ENCODE peak calls at places on chromosome 13, in four cellular contexts. C is GM12891, E is GM12878, R is K562. A is an unnamed sample.
A peak's percentile ranks its signal among the peaks of the same experiment; 100 is the strongest.

GRCh38 chr13:40060318-40061007 is 405.0 kb downstream of the COG6 start:
- DNase-seq in C (no peak), E (peak; percentile 97), R (no peak), A (no peak)

GRCh38 chr13:114279146-114279545 is 2.3 kb upstream of the UPF3A start:
- DNase-seq in C (no peak), E (no peak), R (peak; percentile 47), A (no peak)

GRCh38 chr13:30071890-30072817 is 221.7 kb upstream of the UBL3 start:
- DNase-seq in C (no peak), E (no peak), R (no peak), A (no peak)

GRCh38 chr13:21060063-21060826 is 1.1 kb downstream of the LATS2 start:
- DNase-seq in C (peak; percentile 42), E (no peak), R (no peak), A (no peak)

GRCh38 chr13:80931118-80931517 is 590.2 kb upstream of the SPRY2 start:
- DNase-seq in C (no peak), E (no peak), R (no peak), A (no peak)

GRCh38 chr13:110109910-110110309 is 197.0 kb downstream of the COL4A1 start:
- DNase-seq in C (no peak), E (no peak), R (no peak), A (no peak)

GRCh38 chr13:30157616-30157993 is 149.7 kb downstream of the KATNAL1 start:
- DNase-seq in C (no peak), E (peak; percentile 65), R (no peak), A (no peak)

GRCh38 chr13:100209857-100210580 is 121.1 kb downstream of the PCCA start:
- DNase-seq in C (no peak), E (no peak), R (no peak), A (no peak)

GRCh38 chr13:41694902-41695301 is 237.6 kb downstream of the RGCC start:
- DNase-seq in C (peak; percentile 5), E (peak; percentile 7), R (peak; percentile 9), A (no peak)

GRCh38 chr13:47897411-47898050 is 103.5 kb downstream of the SUCLA2 start:
- DNase-seq in C (no peak), E (no peak), R (no peak), A (no peak)

GRCh38 chr13:50389726-50390125 is 374.5 kb downstream of the KCNRG start:
- DNase-seq in C (no peak), E (no peak), R (no peak), A (no peak)

GRCh38 chr13:33213797-33214196 is 71.8 kb downstream of the STARD13 start:
- DNase-seq in C (no peak), E (no peak), R (no peak), A (no peak)

GRCh38 chr13:20495087-20496023 is 30.3 kb downstream of the CRYL1 start:
- DNase-seq in C (peak; percentile 35), E (peak; percentile 40), R (peak; percentile 50), A (peak; percentile 77)

GRCh38 chr13:42807866-42808265 is 26.5 kb downstream of the FAM216B start:
- DNase-seq in C (no peak), E (no peak), R (no peak), A (no peak)

GRCh38 chr13:19766637-19767036 is 16.1 kb downstream of the PSPC1 start:
- DNase-seq in C (no peak), E (no peak), R (no peak), A (no peak)

GRCh38 chr13:39855236-39855635 is 199.8 kb downstream of the COG6 start:
- DNase-seq in C (no peak), E (no peak), R (no peak), A (no peak)

GRCh38 chr13:22948421-22948820 is 232.4 kb upstream of the SGCG start:
- DNase-seq in C (no peak), E (no peak), R (no peak), A (no peak)

GRCh38 chr13:51780099-51780498 is 23.9 kb downstream of the DHRS12 start:
- DNase-seq in C (no peak), E (no peak), R (no peak), A (no peak)

DNA sequence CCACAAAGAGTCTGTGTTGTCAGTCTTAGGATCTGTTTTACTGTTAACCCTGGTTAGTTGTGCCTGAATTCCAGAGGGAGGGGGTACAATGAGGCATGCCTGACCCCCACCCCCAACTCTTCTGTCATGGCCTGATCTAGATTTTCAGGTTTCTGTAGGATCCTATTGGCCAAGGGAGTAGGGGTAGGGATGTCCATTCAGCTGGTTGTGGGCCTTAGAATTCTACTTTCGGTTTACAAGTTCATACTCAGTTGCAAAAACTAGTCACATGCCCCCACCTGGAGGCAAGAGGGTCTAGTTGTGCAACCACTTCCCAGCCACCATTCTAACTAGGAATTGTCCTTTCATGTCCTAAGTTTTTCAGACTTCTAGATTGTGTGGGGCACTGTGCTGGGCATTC is 94.3 kb upstream of the MBNL2 start:
- DNase-seq in C (no peak), E (no peak), R (no peak), A (no peak)
- TF ChIP-seq SPI1 in C (no peak), E (no peak), R (no peak), A (no peak)

DNA sequence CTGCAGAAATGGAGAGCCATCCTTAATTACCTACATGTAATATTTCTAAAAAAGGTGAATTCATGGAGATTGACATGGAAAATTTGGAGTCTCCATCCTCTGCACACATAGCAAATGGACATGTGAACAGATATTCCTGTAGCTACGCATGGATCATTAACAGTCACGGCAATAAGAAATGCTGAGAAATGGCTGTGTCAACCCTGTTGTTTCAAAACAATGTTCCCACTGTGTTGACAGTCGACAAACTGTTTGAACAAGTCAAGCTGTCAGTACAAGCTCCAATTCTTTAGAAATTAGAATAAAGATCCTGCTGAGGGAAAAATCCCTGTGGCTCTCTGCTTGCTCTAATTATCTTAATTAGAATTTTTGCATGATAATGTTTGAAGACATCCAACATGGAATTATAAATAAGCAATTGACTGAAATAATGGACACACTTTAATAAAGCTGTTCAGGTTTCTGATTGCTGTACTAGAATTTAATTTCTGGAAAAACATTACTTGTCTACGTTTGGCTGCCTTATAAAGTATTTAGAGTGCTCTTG is 37.9 kb upstream of the CPB2 start:
- DNase-seq in C (no peak), E (no peak), R (no peak), A (no peak)
- TF ChIP-seq SPI1 in C (no peak), E (no peak), R (no peak), A (no peak)

GRCh38 chr13:85665286-85665685 is 133.9 kb downstream of the SLITRK6 start:
- DNase-seq in C (no peak), E (no peak), R (no peak), A (no peak)

GRCh38 chr13:85661639-85662038 is 137.6 kb downstream of the SLITRK6 start:
- DNase-seq in C (no peak), E (no peak), R (no peak), A (no peak)

DNA sequence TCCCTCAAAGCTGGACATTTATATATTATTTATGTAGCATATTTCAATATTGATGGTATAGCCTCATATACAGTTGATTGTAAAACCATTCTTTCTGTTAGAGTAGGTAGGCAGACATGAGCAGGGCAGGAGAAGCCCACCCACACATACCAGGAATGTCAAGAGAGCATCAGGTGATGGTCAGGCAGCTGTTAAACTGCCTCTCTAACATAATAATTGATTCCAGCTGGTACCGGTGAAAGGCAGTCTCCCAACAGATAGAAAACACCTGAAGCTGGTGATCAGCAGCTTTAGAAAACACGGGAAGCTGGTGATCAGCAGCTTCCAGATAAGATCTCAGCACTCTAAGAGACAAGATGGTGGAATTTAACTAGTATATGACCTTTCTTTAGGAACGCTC is 132.9 kb downstream of the SLITRK6 start:
- DNase-seq in C (no peak), E (no peak), R (no peak), A (no peak)
- TF ChIP-seq SPI1 in C (no peak), E (no peak), R (no peak), A (no peak)

GRCh38 chr13:98405107-98405571 is 171.8 kb downstream of the STK24 start:
- DNase-seq in C (no peak), E (no peak), R (no peak), A (no peak)
- TF ChIP-seq SPI1 in C (no peak), E (no peak), R (no peak), A (no peak)

GRCh38 chr13:111897846-111898215 is 169.1 kb upstream of the SOX1 start:
- DNase-seq in C (no peak), E (no peak), R (no peak), A (no peak)

GRCh38 chr13:111897178-111897845 is 169.6 kb upstream of the SOX1 start:
- DNase-seq in C (no peak), E (no peak), R (no peak), A (no peak)

GRCh38 chr13:111899714-111900389 is 167.1 kb upstream of the SOX1 start:
- DNase-seq in C (no peak), E (no peak), R (no peak), A (no peak)

GRCh38 chr13:111900390-111901180 is 166.4 kb upstream of the SOX1 start:
- DNase-seq in C (no peak), E (no peak), R (no peak), A (no peak)

DNA sequence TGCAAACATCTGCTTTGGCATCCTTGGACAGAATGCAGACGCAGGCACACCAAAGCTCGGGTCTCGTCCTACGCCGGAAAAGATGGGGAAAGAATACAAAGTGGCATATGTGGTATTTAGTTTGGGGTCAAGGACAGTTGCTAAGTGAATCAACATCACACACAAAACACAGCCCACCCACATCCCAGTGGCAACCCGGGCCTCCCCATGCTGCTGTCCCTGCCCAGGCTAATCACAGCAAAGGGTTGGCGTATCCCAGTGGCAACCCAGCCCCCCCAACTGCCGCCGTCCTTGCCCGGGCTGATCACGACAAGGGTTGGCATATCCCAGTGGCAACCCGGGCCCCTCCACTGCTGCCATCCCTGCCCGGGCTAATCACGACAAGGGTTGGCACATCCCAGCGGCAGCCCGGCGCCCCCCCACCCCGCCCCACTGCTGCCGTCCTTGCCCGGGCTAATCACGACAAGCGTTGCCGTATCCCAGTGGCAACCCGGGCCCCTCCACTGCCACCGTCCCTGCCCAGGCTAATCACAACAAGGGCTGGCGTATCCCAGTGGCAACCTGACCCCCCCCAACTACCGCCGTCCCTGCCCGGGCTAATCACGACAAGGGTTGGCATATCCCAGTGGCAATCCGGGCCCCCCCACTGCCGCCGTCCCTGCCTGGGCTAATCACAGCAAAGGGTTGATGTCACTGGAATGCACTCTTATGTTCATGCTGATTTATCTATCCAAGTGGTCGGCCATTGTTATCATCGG is 167.8 kb upstream of the SOX1 start:
- DNase-seq in C (no peak), E (no peak), R (no peak), A (no peak)
- TF ChIP-seq SPI1 in C (no peak), E (no peak), R (no peak), A (no peak)

GRCh38 chr13:102395174-102395573 is 6.7 kb downstream of the FGF14 start:
- DNase-seq in C (no peak), E (no peak), R (no peak), A (no peak)

GRCh38 chr13:102392810-102393209 is 9.0 kb downstream of the FGF14 start:
- DNase-seq in C (no peak), E (no peak), R (no peak), A (no peak)

GRCh38 chr13:102394158-102395053 is 7.4 kb downstream of the FGF14 start:
- DNase-seq in C (peak; percentile 91), E (peak; percentile 47), R (peak; percentile 72), A (peak; percentile 90)

GRCh38 chr13:102399791-102400618 is 1.8 kb downstream of the FGF14 start:
- DNase-seq in C (no peak), E (no peak), R (no peak), A (peak; percentile 16)

DNA sequence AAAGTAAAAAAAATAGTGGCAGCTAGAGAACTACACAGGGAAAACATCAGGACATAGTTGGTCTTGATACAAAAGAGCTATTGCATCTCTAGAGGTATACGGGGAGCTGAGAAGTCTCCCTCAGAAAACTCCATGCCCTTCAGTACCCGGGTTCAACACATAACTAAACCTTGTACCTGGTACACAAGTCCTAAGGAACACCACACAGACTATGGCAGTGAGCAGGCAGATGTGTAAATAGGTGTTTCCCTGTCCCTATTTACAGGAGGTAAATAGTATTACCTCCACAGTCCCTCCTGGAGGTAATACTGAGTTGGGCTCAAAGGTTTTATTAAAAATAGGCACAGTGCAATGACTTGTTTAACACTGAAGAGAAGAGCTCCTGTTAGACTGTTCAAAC is 5.9 kb downstream of the FGF14 start:
- DNase-seq in C (no peak), E (no peak), R (no peak), A (no peak)
- TF ChIP-seq SPI1 in C (no peak), E (no peak), R (no peak), A (no peak)